ENCODE peak calls at places on chromosomes 7 and 10, in eight cellular contexts. J is IMR-90, K is endothelial cell of umbilical vein, U is A549, I is adrenal gland, F is uterus, E is sigmoid colon, X is spleen. M is an unnamed sample.

GRCh38 chr10:12649017-12649586 is 299.8 kb downstream of the CAMK1D start:
- DNase-seq in F (no peak), J (no peak), U (no peak), E (no peak), K (no peak), I (no peak), X (no peak), M (no peak)

GRCh38 chr10:110286841-110287240 is 17.9 kb downstream of the SMNDC1 start:
- DNase-seq in F (no peak), J (peak), X (no peak), E (no peak), I (no peak), U (peak), K (no peak), M (no peak)

GRCh38 chr10:110217609-110218008 is 10.2 kb downstream of the MXI1 start:
- DNase-seq in K (no peak), U (no peak), J (no peak), X (no peak), I (no peak), F (no peak), E (no peak), M (no peak)

GRCh38 chr7:28986028-28986427 is 27.9 kb upstream of the TRIL start:
- DNase-seq in U (no peak), X (no peak), E (no peak), F (no peak), J (no peak), K (no peak), I (no peak), M (peak)

GRCh38 chr10:71347587-71348395 is 28.7 kb downstream of the SLC29A3 start:
- DNase-seq in E (no peak), U (peak), I (no peak), F (no peak), X (no peak), J (no peak), K (no peak), M (no peak)

GRCh38 chr10:71724539-71724938 is 5.0 kb upstream of the C10orf105 start:
- DNase-seq in X (no peak), I (no peak), U (no peak), J (no peak), E (no peak), F (no peak), K (no peak), M (no peak)

GRCh38 chr7:115779561-115779960 is 251.0 kb downstream of the TFEC start:
- DNase-seq in I (no peak), U (no peak), J (peak), E (no peak), K (no peak), F (no peak), X (no peak), M (no peak)

GRCh38 chr10:46525824-46526681 is 30.4 kb downstream of the GPRIN2 start:
- DNase-seq in J (peak), K (no peak), U (no peak), I (peak), E (no peak), X (no peak), F (no peak), M (no peak)

GRCh38 chr7:33870120-33870519 is 35.2 kb upstream of the BMPER start:
- DNase-seq in U (no peak), X (no peak), K (no peak), I (no peak), F (no peak), E (no peak), J (no peak), M (no peak)

GRCh38 chr7:22639400-22639799 is 87.6 kb upstream of the IL6 start:
- DNase-seq in X (no peak), U (no peak), E (no peak), K (no peak), F (no peak), I (no peak), J (peak), M (no peak)

GRCh38 chr7:70093496-70093895 is 495.2 kb downstream of the AUTS2 start:
- DNase-seq in K (no peak), X (no peak), U (no peak), E (no peak), I (peak), F (no peak), J (no peak), M (no peak)

GRCh38 chr10:3955954-3956617 is 171.1 kb upstream of the KLF6 start:
- DNase-seq in J (no peak), E (no peak), F (no peak), K (no peak), I (no peak), U (no peak), X (no peak), M (peak)

GRCh38 chr10:88260329-88261051 is 322.6 kb downstream of the RNLS start:
- DNase-seq in I (no peak), U (no peak), J (no peak), K (no peak), E (no peak), X (no peak), F (no peak), M (no peak)

GRCh38 chr7:36153571-36154097 is 580 bp downstream of the EEPD1 start:
- DNase-seq in X (peak), K (no peak), E (peak), I (peak), J (no peak), U (no peak), F (no peak), M (no peak)

GRCh38 chr10:27611209-27611608 is 107.1 kb downstream of the RAB18 start:
- DNase-seq in I (no peak), X (no peak), J (peak), F (no peak), U (peak), E (no peak), K (no peak), M (no peak)

GRCh38 chr10:35912615-35913170 is 270.6 kb upstream of the FZD8 start:
- DNase-seq in K (peak), E (no peak), X (no peak), U (no peak), F (peak), I (no peak), J (peak), M (no peak)

GRCh38 chr10:30422296-30422695 is 11.7 kb upstream of the MAP3K8 start:
- DNase-seq in J (no peak), F (no peak), X (no peak), I (no peak), K (no peak), U (no peak), E (no peak), M (no peak)

GRCh38 chr10:43046288-43046991 is 30.4 kb upstream of the RET start:
- DNase-seq in X (no peak), E (peak), I (no peak), K (no peak), F (peak), J (no peak), U (no peak), M (no peak)

GRCh38 chr7:76011437-76011836 is 17.0 kb upstream of the TMEM120A start:
- DNase-seq in I (no peak), F (no peak), U (no peak), X (no peak), E (peak), K (peak), J (peak), M (no peak)

DNA sequence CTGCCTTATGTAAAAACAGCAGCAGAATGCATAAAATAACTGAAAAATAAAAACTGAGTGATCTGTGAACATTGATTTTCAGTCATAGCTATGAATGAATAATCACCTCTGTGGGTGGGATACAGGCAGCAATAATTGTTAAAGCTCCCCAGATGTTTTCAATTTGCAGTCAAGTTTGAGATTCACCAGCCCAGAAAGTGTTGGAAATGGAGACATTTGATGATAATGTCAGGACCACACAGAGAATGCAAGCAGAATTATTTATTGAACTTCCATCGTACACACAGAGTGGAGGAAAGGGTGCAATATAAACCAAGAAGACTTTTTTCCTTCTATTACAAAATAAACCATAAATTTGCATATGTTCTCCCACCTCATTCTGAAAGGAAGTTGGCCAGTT is 601.7 kb downstream of the ANKRD7 start:
- DNase-seq in U (no peak), E (no peak), F (no peak), X (no peak), J (no peak), I (no peak), K (no peak), M (no peak)
- TF ChIP-seq POLR2A in U (no peak), E (no peak), F (no peak), X (no peak), J (no peak), I (no peak), K (no peak), M (no peak)

GRCh38 chr7:135977020-135977741 is at the start of gene MTPN:
- DNase-seq in J (peak), I (peak), X (peak), U (peak), F (peak), K (peak), E (peak), M (peak)
- TF ChIP-seq POLR2A in J (peak), I (peak), X (peak), U (peak), F (peak), K (peak), E (peak), M (no peak)

GRCh38 chr7:99455874-99456273 is 10.1 kb downstream of the ATP5MF start:
- DNase-seq in U (no peak), X (no peak), F (no peak), E (no peak), K (no peak), J (no peak), I (no peak), M (no peak)
- TF ChIP-seq POLR2A in U (no peak), X (no peak), F (no peak), E (no peak), K (peak), J (no peak), I (no peak), M (no peak)

GRCh38 chr10:21527634-21528451 is 2.4 kb upstream of the SKIDA1 start:
- DNase-seq in K (peak), U (peak), J (peak), X (no peak), F (no peak), I (no peak), E (no peak), M (no peak)

GRCh38 chr10:21524526-21525366 is 736 bp downstream of the SKIDA1 start:
- DNase-seq in E (no peak), U (peak), K (peak), X (no peak), I (no peak), J (peak), F (no peak), M (no peak)

GRCh38 chr10:21526952-21527633 is 1.6 kb upstream of the SKIDA1 start:
- DNase-seq in I (peak), K (peak), U (peak), J (peak), X (peak), F (peak), E (peak), M (no peak)

GRCh38 chr10:21525367-21526183 is at the start of gene SKIDA1:
- DNase-seq in U (peak), I (peak), E (peak), K (peak), J (peak), X (peak), F (peak), M (no peak)

DNA sequence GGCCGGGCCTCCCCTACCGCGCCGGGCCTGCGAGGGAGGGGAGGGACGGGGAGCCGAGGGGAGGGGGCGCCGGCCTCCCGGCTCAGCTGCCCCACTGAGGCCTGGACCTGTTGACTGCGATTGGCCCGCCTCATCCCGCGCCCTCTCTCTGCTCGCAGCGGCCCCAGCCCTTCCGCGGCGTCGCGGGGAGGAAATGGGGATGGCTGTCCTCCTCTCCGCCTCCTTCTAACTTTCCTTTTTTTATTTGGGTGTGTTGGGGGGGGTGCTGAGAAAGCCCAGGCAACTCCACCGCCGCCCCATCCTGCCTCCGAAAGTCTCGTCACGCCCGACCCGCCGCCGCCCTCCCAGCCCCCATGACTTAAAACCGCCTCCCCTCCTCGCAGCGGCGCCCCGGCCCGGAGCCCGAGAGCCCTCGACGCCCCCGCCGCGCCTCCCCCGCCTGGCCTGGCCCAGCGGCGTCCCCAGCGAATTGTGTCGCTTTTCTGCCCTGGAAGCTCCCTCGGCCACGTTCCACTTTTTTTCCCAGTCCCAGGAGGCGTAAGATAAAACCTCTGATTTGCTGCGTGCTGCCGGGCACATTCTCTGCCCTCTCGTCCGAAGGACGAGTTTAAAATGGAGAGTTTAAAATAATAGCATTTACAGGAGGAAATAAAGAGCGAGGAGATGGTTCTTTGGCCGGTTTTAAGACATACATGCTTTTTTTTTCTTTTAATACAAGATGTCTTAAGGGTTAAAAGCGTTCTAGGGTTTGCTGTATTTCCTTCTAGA is 886 bp upstream of the SKIDA1 start:
- DNase-seq in F (peak), X (peak), U (peak), I (peak), K (peak), J (peak), E (peak), M (no peak)
- TF ChIP-seq POLR2A in F (no peak), X (no peak), U (peak), I (no peak), K (no peak), J (no peak), E (no peak), M (no peak)

GRCh38 chr7:27917774-27918314 is 177.9 kb downstream of the TAX1BP1 start:
- DNase-seq in U (peak), J (peak), X (no peak), I (no peak), K (peak), E (no peak), F (no peak), M (no peak)
- TF ChIP-seq POLR2A in U (no peak), J (no peak), X (no peak), I (no peak), K (no peak), E (no peak), F (no peak), M (no peak)

M was measured in esophagus muscularis mucosa.